ENCODE peak calls at places on chromosomes 3 and 15, in seven cellular contexts. A is SHP77; U is KBM-7; R is AG20443; T is activated naive CD8-positive, alpha-beta T cell treated with anti-CD3 and anti-CD28 coated beads, Interleukin-2, amount 10 ng/mL, durations not matched to agents 7 days and 5 days; K is smooth muscle cell of the brain vasculature; Z is ELF-1. J is an unnamed sample.

GRCh38 chr3:32177702-32178198 is 60.7 kb upstream of the CMTM8 start:
- DNase-seq in A (peak), U (peak), R (peak), T (no peak), K (peak), Z (peak), J (peak)

GRCh38 chr3:18679226-18679625 is 254.1 kb upstream of the SATB1 start:
- DNase-seq in A (no peak), U (no peak), R (no peak), T (no peak), K (no peak), Z (no peak), J (no peak)

GRCh38 chr15:84813435-84813834 is 3.7 kb upstream of the ALPK3 start:
- DNase-seq in A (no peak), U (no peak), R (no peak), T (no peak), K (no peak), Z (no peak), J (no peak)

GRCh38 chr15:26893351-26894065 is 26.6 kb downstream of the GABRA5 start:
- DNase-seq in A (no peak), U (no peak), R (no peak), T (no peak), K (no peak), Z (no peak), J (no peak)

GRCh38 chr3:154316974-154317767 is 7.1 kb downstream of the DHX36 start:
- DNase-seq in A (no peak), U (peak), R (no peak), T (no peak), K (no peak), Z (no peak), J (peak)

GRCh38 chr3:197590313-197590962 is 34.7 kb upstream of the BDH1 start:
- DNase-seq in A (no peak), U (no peak), R (no peak), T (no peak), K (no peak), Z (no peak), J (no peak)

GRCh38 chr3:82080261-82080660 is 318.8 kb upstream of the GBE1 start:
- DNase-seq in A (no peak), U (peak), R (peak), T (no peak), K (no peak), Z (no peak), J (peak)

GRCh38 chr15:90906181-90906849 is 3.2 kb downstream of the MAN2A2 start:
- DNase-seq in A (no peak), U (no peak), R (no peak), T (no peak), K (no peak), Z (no peak), J (no peak)

GRCh38 chr3:153595186-153595815 is 433.3 kb downstream of the RAP2B start:
- DNase-seq in A (no peak), U (peak), R (peak), T (no peak), K (peak), Z (no peak), J (peak)

GRCh38 chr3:123791417-123791816 is 92.7 kb downstream of the MYLK start:
- DNase-seq in A (no peak), U (no peak), R (no peak), T (no peak), K (peak), Z (no peak), J (peak)

GRCh38 chr15:42313463-42313862 is 40.2 kb upstream of the TMEM87A start:
- DNase-seq in A (no peak), U (no peak), R (no peak), T (no peak), K (no peak), Z (no peak), J (no peak)

GRCh38 chr3:175731543-175731942 is 872.4 kb downstream of the NAALADL2 start:
- DNase-seq in A (no peak), U (no peak), R (no peak), T (no peak), K (no peak), Z (no peak), J (no peak)

GRCh38 chr15:83769411-83769960 is 115.6 kb downstream of the ADAMTSL3 start:
- DNase-seq in A (no peak), U (no peak), R (no peak), T (no peak), K (no peak), Z (no peak), J (peak)

GRCh38 chr15:48451736-48452135 is 120.5 kb downstream of the DUT start:
- DNase-seq in A (no peak), U (no peak), R (no peak), T (no peak), K (no peak), Z (no peak), J (no peak)

GRCh38 chr15:46518381-46518780 is 883.6 kb downstream of the SQOR start:
- DNase-seq in A (no peak), U (no peak), R (no peak), T (no peak), K (no peak), Z (no peak), J (no peak)

GRCh38 chr3:156518726-156519125 is 36.2 kb downstream of the SSR3 start:
- DNase-seq in A (no peak), U (no peak), R (peak), T (no peak), K (no peak), Z (no peak), J (peak)

J was measured in GM23248.